ENCODE peak calls at places on chromosome 4, in seven cellular contexts. T is small intestine, P is endodermal cell, K is H9, M is Peyer's patch, U is lower lobe of right lung, S is endothelial cell of umbilical vein. H is an unnamed sample.

GRCh38 chr4:52659722-52660261 is 691 bp upstream of the USP46 start:
- DNase-seq in T (peak; percentile 71), P (peak; percentile 70), K (no peak), M (peak; percentile 39), U (peak; percentile 71), S (peak; percentile 39), H (no peak)

GRCh38 chr4:78477276-78477675 is 74.3 kb upstream of the ANXA3 start:
- DNase-seq in T (no peak), P (no peak), K (no peak), M (no peak), U (no peak), S (peak; percentile 22), H (no peak)

GRCh38 chr4:9924750-9925149 is 96.5 kb downstream of the SLC2A9 start:
- DNase-seq in T (no peak), P (no peak), K (no peak), M (no peak), U (no peak), S (no peak), H (no peak)

GRCh38 chr4:136864580-136865185 is 667.6 kb downstream of the PCDH18 start:
- DNase-seq in T (peak; percentile 47), P (peak; percentile 52), K (no peak), M (no peak), U (no peak), S (peak; percentile 82), H (no peak)

GRCh38 chr4:158356331-158356730 is 146.0 kb downstream of the TMEM144 start:
- DNase-seq in T (no peak), P (no peak), K (no peak), M (no peak), U (no peak), S (no peak), H (no peak)

GRCh38 chr4:149518471-149518870 is 297.2 kb downstream of the IQCM start:
- DNase-seq in T (no peak), P (no peak), K (no peak), M (no peak), U (no peak), S (no peak), H (no peak)

GRCh38 chr4:108991929-108992328 is 229.1 kb upstream of the ETNPPL start:
- DNase-seq in T (no peak), P (no peak), K (no peak), M (no peak), U (no peak), S (no peak), H (no peak)

GRCh38 chr4:15004701-15005301 is 2.5 kb downstream of the CPEB2 start:
- DNase-seq in T (peak; percentile 89), P (peak; percentile 71), K (peak; percentile 64), M (peak; percentile 66), U (peak; percentile 91), S (peak; percentile 71), H (peak; percentile 12)

GRCh38 chr4:1305781-1306455 is 16.2 kb downstream of the MAEA start:
- DNase-seq in T (peak; percentile 90), P (peak; percentile 41), K (no peak), M (no peak), U (peak; percentile 13), S (no peak), H (peak; percentile 36)

GRCh38 chr4:22129454-22130075 is 181.0 kb upstream of the KCNIP4 start:
- DNase-seq in T (peak; percentile 50), P (peak; percentile 88), K (peak; percentile 76), M (no peak), U (no peak), S (no peak), H (no peak)

GRCh38 chr4:12894062-12894461 is 590.1 kb downstream of the RAB28 start:
- DNase-seq in T (no peak), P (no peak), K (no peak), M (no peak), U (no peak), S (no peak), H (no peak)

GRCh38 chr4:3531887-3532713 is at the start of gene LRPAP1:
- DNase-seq in T (peak; percentile 87), P (peak; percentile 98), K (peak; percentile 96), M (peak; percentile 86), U (peak; percentile 95), S (peak; percentile 92), H (peak; percentile 76)

GRCh38 chr4:1099270-1099669 is 14.1 kb downstream of the RNF212 start:
- DNase-seq in T (no peak), P (no peak), K (peak; percentile 15), M (no peak), U (no peak), S (no peak), H (no peak)

GRCh38 chr4:76801621-76802545 is 96.1 kb downstream of the SOWAHB start:
- DNase-seq in T (no peak), P (peak; percentile 85), K (peak; percentile 77), M (no peak), U (no peak), S (no peak), H (no peak)

GRCh38 chr4:79650217-79650616 is 242.2 kb upstream of the GK2 start:
- DNase-seq in T (no peak), P (no peak), K (no peak), M (no peak), U (no peak), S (no peak), H (no peak)

GRCh38 chr4:83074086-83074704 is 39.2 kb downstream of the COPS4 start:
- DNase-seq in T (peak; percentile 85), P (peak; percentile 55), K (peak; percentile 30), M (peak; percentile 42), U (no peak), S (peak; percentile 72), H (peak; percentile 18)

GRCh38 chr4:39626261-39626660 is 12.4 kb downstream of the SMIM14 start:
- DNase-seq in T (no peak), P (no peak), K (no peak), M (peak; percentile 41), U (no peak), S (no peak), H (no peak)

GRCh38 chr4:75605928-75606327 is 24.4 kb downstream of the CDKL2 start:
- DNase-seq in T (no peak), P (no peak), K (no peak), M (no peak), U (no peak), S (no peak), H (no peak)

DNA sequence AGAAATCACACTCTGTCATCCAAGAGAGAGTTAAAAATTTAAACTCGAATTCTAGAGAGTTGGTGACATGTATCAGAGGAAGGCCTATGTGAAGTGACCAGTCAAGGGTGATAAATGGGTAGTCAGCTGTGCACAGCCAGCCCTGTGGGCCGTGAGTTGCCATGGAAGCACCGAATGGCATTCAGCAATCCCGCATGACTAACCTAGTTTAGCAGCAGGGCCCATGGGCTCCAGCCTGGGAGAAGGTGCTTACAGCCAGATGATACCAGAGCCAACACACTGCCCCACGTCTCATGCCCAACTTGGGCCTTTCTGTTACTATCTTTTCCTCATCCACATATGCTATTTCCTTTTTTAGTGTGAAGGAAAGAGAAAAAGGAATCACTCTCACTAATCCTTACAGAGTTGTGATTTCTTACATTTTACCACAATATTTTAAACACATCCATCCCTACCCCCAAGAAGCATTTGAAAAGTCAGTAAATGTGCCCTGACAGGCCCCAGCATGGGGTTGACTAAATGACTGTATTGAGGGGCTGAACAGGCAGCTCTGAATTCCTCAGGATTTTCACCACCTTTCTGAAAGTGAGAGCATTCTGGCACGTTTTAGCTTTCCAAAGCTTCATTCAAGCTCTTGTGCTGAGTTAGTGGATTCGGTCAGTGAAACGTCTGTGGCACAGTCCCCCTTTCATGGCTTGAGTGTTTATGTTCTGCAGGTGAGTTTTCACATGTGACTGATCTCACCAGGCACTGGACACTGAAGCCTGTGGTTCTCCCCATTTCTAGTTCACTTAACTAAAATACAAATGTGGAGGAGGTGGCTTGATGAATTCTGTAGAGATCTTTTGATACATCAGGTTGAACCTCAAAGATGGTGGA is 104.3 kb downstream of the AFF1 start:
- DNase-seq in T (no peak), P (peak; percentile 86), K (peak; percentile 61), M (no peak), U (peak; percentile 52), S (peak; percentile 88), H (no peak)
- H3K4me1 ChIP-seq in T (peaks cover 13% of the 10 kb centered on the region), P (peaks cover 39% of the 10 kb centered on the region), K (peaks cover 5% of the 10 kb centered on the region), M (no peaks in the 10 kb centered on the region), U (peaks cover 81% of the 10 kb centered on the region), S (peaks cover 42% of the 10 kb centered on the region), H (no peaks in the 10 kb centered on the region)

DNA sequence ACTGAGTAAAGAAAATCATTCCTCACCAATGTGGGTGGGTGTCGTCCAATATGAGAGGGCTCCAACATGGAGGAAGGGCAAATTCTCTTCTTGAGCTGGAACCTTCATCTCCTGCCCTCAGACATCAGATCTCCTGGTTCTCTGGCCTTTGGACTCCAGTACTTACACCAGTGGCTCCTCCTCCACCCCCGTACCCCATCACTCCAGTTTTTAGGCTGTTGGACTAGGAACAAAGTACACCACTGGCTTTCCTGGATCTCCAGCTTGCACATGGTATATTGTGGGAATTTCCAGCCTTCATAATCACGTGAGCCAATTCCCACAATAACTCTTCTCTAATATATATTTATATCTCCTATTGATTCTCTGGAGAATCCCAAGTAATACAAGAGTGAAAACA is 196.9 kb downstream of the PDHA2 start:
- DNase-seq in T (no peak), P (no peak), K (no peak), M (no peak), U (no peak), S (no peak), H (no peak)
- H3K4me1 ChIP-seq in T (no peaks in the 10 kb centered on the region), P (no peaks in the 10 kb centered on the region), K (no peaks in the 10 kb centered on the region), M (no peaks in the 10 kb centered on the region), U (no peaks in the 10 kb centered on the region), S (no peaks in the 10 kb centered on the region), H (no peaks in the 10 kb centered on the region)

DNA sequence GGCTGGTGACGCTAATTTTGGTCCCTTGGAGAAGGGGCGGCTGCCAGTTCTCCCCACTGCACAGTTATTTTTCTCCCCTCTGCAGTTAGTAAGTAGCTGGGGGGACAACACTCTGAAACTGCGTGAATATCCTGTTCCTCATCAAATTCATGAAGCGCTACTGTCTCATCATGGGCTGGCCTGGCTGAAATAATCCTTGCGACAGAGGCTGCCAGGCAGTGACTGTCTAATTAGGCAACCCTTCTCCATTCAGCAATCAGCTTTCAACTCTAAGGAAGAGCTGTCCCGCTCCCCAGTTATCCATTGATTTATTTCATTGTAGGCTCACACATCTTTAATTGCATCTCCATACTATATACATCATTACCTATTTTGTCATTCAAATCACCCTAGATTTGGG is 8.2 kb downstream of the SH3TC1 start:
- DNase-seq in T (no peak), P (no peak), K (no peak), M (no peak), U (no peak), S (no peak), H (no peak)
- H3K4me1 ChIP-seq in T (no peaks in the 10 kb centered on the region), P (no peaks in the 10 kb centered on the region), K (no peaks in the 10 kb centered on the region), M (peaks cover 20% of the 10 kb centered on the region), U (peaks cover 11% of the 10 kb centered on the region), S (peaks cover 26% of the 10 kb centered on the region), H (peaks cover 4% of the 10 kb centered on the region)

DNA sequence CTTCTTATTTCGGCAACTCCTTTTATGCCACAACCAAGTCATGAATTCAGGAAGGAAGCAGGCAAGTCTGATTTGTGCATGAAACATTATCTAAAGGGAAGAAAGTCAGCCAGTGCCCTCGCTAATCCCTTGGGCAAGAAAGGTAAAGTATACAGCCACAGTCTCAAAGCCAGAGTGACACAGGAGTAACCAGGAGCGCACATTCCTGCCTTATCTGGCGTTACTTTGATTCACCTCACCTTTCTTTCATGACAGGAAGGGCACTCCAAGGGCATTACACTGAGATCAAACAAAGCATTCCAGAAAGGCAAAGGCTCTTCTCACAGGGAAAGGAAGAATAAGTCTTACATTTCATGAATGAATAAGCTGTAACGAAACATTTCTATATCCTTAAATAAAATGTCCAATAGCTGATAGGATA is 38.8 kb downstream of the FAT1 start:
- DNase-seq in T (peak; percentile 86), P (peak; percentile 71), K (no peak), M (no peak), U (no peak), S (no peak), H (no peak)
- H3K4me1 ChIP-seq in T (peaks cover 9% of the 10 kb centered on the region), P (peaks cover 15% of the 10 kb centered on the region), K (peaks cover 3% of the 10 kb centered on the region), M (no peaks in the 10 kb centered on the region), U (peaks cover 16% of the 10 kb centered on the region), S (no peaks in the 10 kb centered on the region), H (no peaks in the 10 kb centered on the region)